ENCODE peak calls at places on chromosome 5, in five cellular contexts. E is heart right ventricle, U is IMR-90, B is endothelial cell of umbilical vein, H is astrocyte. G is an unnamed sample.

GRCh38 chr5:8394965-8395364 is 526.0 kb downstream of the MTRR start:
- DNase-seq in E (no peak), U (no peak), B (no peak), H (no peak), G (no peak)

GRCh38 chr5:2280318-2280717 is 397.6 kb upstream of the IRX4 start:
- DNase-seq in E (no peak), U (no peak), B (no peak), H (no peak), G (no peak)

GRCh38 chr5:147321569-147321968 is 86.7 kb downstream of the STK32A start:
- DNase-seq in E (no peak), U (no peak), B (no peak), H (no peak), G (no peak)

GRCh38 chr5:78953092-78953800 is 31.9 kb downstream of the ARSB start:
- DNase-seq in E (no peak), U (peak; percentile 19), B (no peak), H (peak; percentile 63), G (no peak)

GRCh38 chr5:75239681-75240080 is 3.0 kb upstream of the ANKRD31 start:
- DNase-seq in E (no peak), U (no peak), B (no peak), H (peak; percentile 42), G (no peak)

GRCh38 chr5:150587830-150588494 is 52.5 kb upstream of the SYNPO start:
- DNase-seq in E (no peak), U (no peak), B (no peak), H (no peak), G (peak; percentile 42)

GRCh38 chr5:174147551-174147950 is 102.0 kb downstream of the NSG2 start:
- DNase-seq in E (no peak), U (no peak), B (no peak), H (no peak), G (no peak)

GRCh38 chr5:124748687-124749594 is 2.5 kb upstream of the ZNF608 start:
- DNase-seq in E (peak; percentile 84), U (peak; percentile 91), B (peak; percentile 97), H (peak; percentile 91), G (no peak)

GRCh38 chr5:90866333-90866732 is 307.7 kb downstream of the ADGRV1 start:
- DNase-seq in E (no peak), U (peak; percentile 28), B (peak; percentile 71), H (peak; percentile 30), G (no peak)

GRCh38 chr5:132489871-132490483 is 596 bp downstream of the IRF1 start:
- DNase-seq in E (peak; percentile 50), U (peak; percentile 43), B (peak; percentile 46), H (peak; percentile 43), G (peak; percentile 65)

GRCh38 chr5:24535646-24536045 is 109.1 kb downstream of the CDH10 start:
- DNase-seq in E (no peak), U (no peak), B (no peak), H (no peak), G (no peak)

GRCh38 chr5:52504584-52505240 is 283.0 kb upstream of the ITGA1 start:
- DNase-seq in E (no peak), U (no peak), B (no peak), H (no peak), G (no peak)

GRCh38 chr5:156406023-156406422 is 79.1 kb downstream of the SGCD start:
- DNase-seq in E (no peak), U (no peak), B (no peak), H (no peak), G (no peak)

GRCh38 chr5:133896446-133896845 is 72.0 kb downstream of the C5orf15 start:
- DNase-seq in E (no peak), U (no peak), B (no peak), H (no peak), G (no peak)

GRCh38 chr5:139601429-139601828 is 40.3 kb downstream of the UBE2D2 start:
- DNase-seq in E (peak; percentile 31), U (no peak), B (no peak), H (no peak), G (no peak)

GRCh38 chr5:127392762-127393161 is 102.2 kb downstream of the MEGF10 start:
- DNase-seq in E (no peak), U (no peak), B (no peak), H (no peak), G (no peak)

GRCh38 chr5:134609232-134609851 is 23.3 kb downstream of the SAR1B start:
- DNase-seq in E (no peak), U (no peak), B (no peak), H (no peak), G (no peak)

GRCh38 chr5:2914022-2914661 is 162.7 kb upstream of the IRX2 start:
- DNase-seq in E (no peak), U (no peak), B (no peak), H (no peak), G (no peak)

DNA sequence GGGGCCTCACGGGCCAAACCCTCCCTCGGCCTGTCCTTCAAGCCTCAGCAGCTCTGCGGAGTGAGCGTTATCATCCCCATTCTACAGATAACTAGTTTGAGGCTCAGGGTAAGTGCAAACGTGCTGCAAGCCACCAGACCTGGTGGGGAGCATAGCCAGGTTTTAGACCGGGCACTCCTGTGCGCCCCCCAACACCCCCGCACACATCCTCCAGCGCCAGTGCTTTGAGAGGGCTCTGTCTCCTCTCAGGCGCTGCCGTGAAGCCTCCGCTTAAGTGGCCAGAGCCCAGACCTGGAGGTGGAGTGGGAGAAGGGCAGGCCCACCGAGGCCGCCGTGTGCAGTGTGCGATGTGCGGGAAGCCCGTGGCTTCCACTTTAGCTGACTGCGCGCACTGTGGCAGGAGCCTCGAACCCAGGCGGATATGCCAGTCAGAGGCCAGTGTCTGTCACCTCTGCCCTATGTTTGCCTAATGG is 1.6 kb upstream of the MGAT1 start:
- DNase-seq in E (no peak), U (no peak), B (no peak), H (no peak), G (peak; percentile 60)
- H3K4me1 ChIP-seq in E (peaks cover 82% of the 10 kb centered on the region), U (peaks cover 29% of the 10 kb centered on the region), B (peaks cover 60% of the 10 kb centered on the region), H (peaks cover 45% of the 10 kb centered on the region), G (peaks cover 58% of the 10 kb centered on the region)

DNA sequence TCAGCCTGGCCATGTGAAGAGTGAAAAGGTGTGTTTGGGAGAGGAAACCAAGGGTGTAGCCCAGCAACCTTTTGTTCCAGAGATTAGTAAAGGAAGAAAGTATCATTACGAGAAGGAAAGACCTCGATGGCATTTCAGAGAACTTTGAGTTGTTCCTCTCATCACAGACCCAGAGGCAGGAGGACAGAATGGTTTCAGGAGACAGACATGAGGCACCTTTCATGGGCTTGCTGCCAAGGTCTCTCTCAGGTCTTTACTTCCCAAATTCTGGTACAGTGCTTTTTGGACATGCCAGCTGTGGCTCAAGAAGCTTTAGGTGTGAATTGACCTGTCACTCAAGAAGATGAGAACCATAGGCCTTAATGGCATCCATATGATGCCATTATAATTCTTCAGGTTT is 2.8 kb upstream of the MCC start:
- DNase-seq in E (no peak), U (no peak), B (no peak), H (no peak), G (no peak)
- H3K27me3 ChIP-seq in E (peaks cover 37% of the 10 kb centered on the region), U (no peaks in the 10 kb centered on the region), B (peaks cover 10% of the 10 kb centered on the region), H (no peaks in the 10 kb centered on the region), G (no peaks in the 10 kb centered on the region)

GRCh38 chr5:172178301-172179031 is 9.6 kb downstream of the STK10 start:
- DNase-seq in E (no peak), U (no peak), B (no peak), H (no peak), G (no peak)
- H3K4me3 ChIP-seq in E (peak overlapping the region; percentile 42), U (no peak overlapping the region), B (no peak overlapping the region), H (no peak overlapping the region), G (no peak overlapping the region)

GRCh38 chr5:98770911-98771322 is 2.5 kb upstream of the RGMB start:
- DNase-seq in E (no peak), U (peak; percentile 40), B (no peak), H (peak; percentile 48), G (no peak)

GRCh38 chr5:98773214-98773463 is 324 bp upstream of the RGMB start:
- DNase-seq in E (no peak), U (no peak), B (peak; percentile 92), H (no peak), G (no peak)

GRCh38 chr5:98773464-98774191 is at the start of gene RGMB:
- DNase-seq in E (peak; percentile 99), U (peak; percentile 99), B (peak; percentile 99), H (peak; percentile 99), G (peak; percentile 100)

GRCh38 chr5:98771389-98772109 is 1.9 kb upstream of the RGMB start:
- DNase-seq in E (peak; percentile 81), U (peak; percentile 95), B (peak; percentile 92), H (peak; percentile 76), G (no peak)

DNA sequence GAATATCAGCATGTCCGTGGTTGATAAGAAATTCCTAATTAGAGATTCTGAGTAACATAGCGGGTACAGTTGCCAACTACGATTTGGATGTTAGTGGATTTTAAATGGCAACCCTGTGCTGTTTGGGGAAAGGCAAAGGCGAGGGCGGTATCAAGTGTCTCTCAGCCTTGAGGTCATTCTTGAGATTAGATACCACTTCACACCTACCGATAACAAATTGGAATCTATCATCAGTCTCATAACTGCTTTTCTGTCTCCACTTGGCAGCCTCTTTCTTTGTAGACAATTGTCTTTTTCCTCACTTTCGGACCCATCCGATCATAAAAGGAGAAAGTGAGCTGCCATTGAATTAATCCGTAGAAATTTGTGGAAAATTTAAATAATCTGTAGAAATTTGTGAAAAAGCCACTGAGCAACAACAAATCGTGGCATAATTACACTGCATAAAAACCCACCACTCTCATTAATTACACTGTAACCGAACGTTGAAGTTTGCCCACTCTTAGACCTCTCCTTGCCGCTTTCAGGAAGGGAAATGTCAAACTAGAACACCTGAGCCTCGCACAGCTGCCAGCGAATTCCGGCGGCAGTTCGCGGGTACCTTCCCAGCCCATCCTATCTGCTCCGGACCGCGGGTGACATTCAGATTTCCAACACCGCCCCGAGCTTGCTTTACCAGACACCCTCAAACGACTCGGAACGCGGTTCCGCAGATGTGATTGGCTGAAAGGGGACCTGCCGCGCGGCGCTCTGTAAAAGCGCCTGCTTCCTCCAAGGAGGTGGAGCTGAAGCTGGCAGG is 849 bp upstream of the RGMB start:
- DNase-seq in E (peak; percentile 65), U (no peak), B (peak; percentile 22), H (peak; percentile 82), G (peak; percentile 89)
- H3K4me1 ChIP-seq in E (peaks cover 21% of the 10 kb centered on the region), U (peaks cover 2% of the 10 kb centered on the region), B (peaks cover 40% of the 10 kb centered on the region), H (peaks cover 13% of the 10 kb centered on the region), G (peaks cover 32% of the 10 kb centered on the region)

G was measured in RWPE2.